ENCODE peak calls at places on chromosomes 4 and X, in six cellular contexts. J, Y, U, W, E and I are unnamed samples.

GRCh38 chr4:179278647-179279046 is 1836.4 kb upstream of the AGA start:
- DNase-seq in E (no peak), U (no peak), W (no peak), J (no peak), Y (no peak), I (no peak)

GRCh38 chrX:15985937-15986336 is 131.3 kb upstream of the AP1S2 start:
- DNase-seq in J (no peak), Y (no peak), E (no peak), U (peak), W (no peak), I (no peak)

GRCh38 chr4:185779520-185779919 is 32.5 kb downstream of the SORBS2 start:
- DNase-seq in J (no peak), E (peak), Y (no peak), U (no peak), W (no peak), I (no peak)

GRCh38 chr4:26916195-26916594 is 55.6 kb downstream of the STIM2 start:
- DNase-seq in W (peak), E (no peak), U (no peak), Y (no peak), J (no peak), I (peak)

GRCh38 chr4:127047930-127048329 is 584.8 kb upstream of the INTU start:
- DNase-seq in U (no peak), E (no peak), J (no peak), W (peak), Y (no peak), I (peak)

GRCh38 chr4:160810415-160810814 is 1353.4 kb downstream of the FSTL5 start:
- DNase-seq in J (no peak), U (no peak), E (no peak), Y (no peak), W (no peak), I (no peak)

GRCh38 chr4:19947349-19947748 is 304.4 kb upstream of the SLIT2 start:
- DNase-seq in U (no peak), Y (no peak), W (peak), J (no peak), E (peak), I (peak)

GRCh38 chr4:159398236-159398638 is 295.4 kb downstream of the RAPGEF2 start:
- DNase-seq in Y (no peak), W (peak), J (no peak), E (no peak), U (no peak), I (no peak)

GRCh38 chr4:88674565-88674964 is 23.1 kb downstream of the NAP1L5 start:
- DNase-seq in J (no peak), U (no peak), Y (no peak), E (no peak), W (peak), I (peak)

GRCh38 chr4:100494166-100494565 is 23.7 kb downstream of the EMCN start:
- DNase-seq in Y (no peak), E (no peak), U (no peak), J (no peak), W (peak), I (peak)

GRCh38 chrX:2311483-2311882 is 189.3 kb downstream of the DHRSX start:
- DNase-seq in J (no peak), W (no peak), Y (no peak), E (no peak), U (no peak), I (no peak)

GRCh38 chr4:27397886-27398285 is 537.2 kb downstream of the STIM2 start:
- DNase-seq in Y (no peak), W (peak), E (no peak), J (no peak), U (no peak), I (peak)

GRCh38 chrX:9873952-9874351 is 87.7 kb downstream of the SHROOM2 start:
- DNase-seq in J (peak), E (no peak), U (peak), Y (no peak), W (peak), I (no peak)

GRCh38 chr4:41285202-41285876 is 28.6 kb downstream of the UCHL1 start:
- DNase-seq in Y (no peak), U (no peak), E (no peak), W (no peak), J (no peak), I (peak)

GRCh38 chr4:40916218-40916555 is 166.4 kb downstream of the NSUN7 start:
- DNase-seq in Y (peak), E (peak), U (no peak), J (no peak), W (peak), I (peak)

GRCh38 chrX:103376118-103376978 is at the start of gene BEX3:
- DNase-seq in U (no peak), W (peak), J (peak), E (peak), Y (peak), I (peak)

GRCh38 chrX:139204903-139205667 is 325.5 kb upstream of the F9 start:
- DNase-seq in W (no peak), Y (no peak), E (no peak), U (no peak), J (peak), I (peak)

GRCh38 chr4:33073811-33074210 is 2353.6 kb downstream of the PCDH7 start:
- DNase-seq in U (no peak), W (peak), Y (no peak), E (no peak), J (no peak), I (peak)

GRCh38 chrX:124274438-124275166 is 57.9 kb upstream of the TEX13D start:
- DNase-seq in J (no peak), Y (no peak), W (no peak), E (no peak), U (peak), I (no peak)

GRCh38 chr4:41575207-41575606 is 37.2 kb downstream of the LIMCH1 start:
- DNase-seq in W (no peak), J (no peak), E (no peak), U (no peak), Y (no peak), I (no peak)

GRCh38 chr4:13036841-13037240 is 447.3 kb downstream of the RAB28 start:
- DNase-seq in Y (no peak), E (no peak), W (no peak), J (no peak), U (no peak), I (no peak)

GRCh38 chrX:107978707-107979307 is 3.4 kb downstream of the TEX13B start:
- DNase-seq in U (peak), Y (no peak), J (no peak), W (peak), E (peak), I (peak)

GRCh38 chr4:1231637-1232360 is 17.1 kb downstream of the CTBP1 start:
- DNase-seq in U (no peak), J (no peak), Y (no peak), W (no peak), E (peak), I (no peak)

GRCh38 chrX:110750526-110751189 is 45.0 kb downstream of the CHRDL1 start:
- DNase-seq in W (no peak), Y (no peak), U (no peak), E (no peak), J (no peak), I (no peak)

GRCh38 chrX:110746014-110746413 is 49.6 kb downstream of the CHRDL1 start:
- DNase-seq in Y (no peak), E (no peak), J (no peak), W (no peak), U (no peak), I (no peak)

GRCh38 chrX:110743679-110744340 is 51.8 kb downstream of the CHRDL1 start:
- DNase-seq in J (no peak), Y (no peak), U (no peak), E (no peak), W (peak), I (peak)

GRCh38 chrX:110745288-110745687 is 50.3 kb downstream of the CHRDL1 start:
- DNase-seq in J (no peak), Y (no peak), W (no peak), U (no peak), E (no peak), I (no peak)

DNA sequence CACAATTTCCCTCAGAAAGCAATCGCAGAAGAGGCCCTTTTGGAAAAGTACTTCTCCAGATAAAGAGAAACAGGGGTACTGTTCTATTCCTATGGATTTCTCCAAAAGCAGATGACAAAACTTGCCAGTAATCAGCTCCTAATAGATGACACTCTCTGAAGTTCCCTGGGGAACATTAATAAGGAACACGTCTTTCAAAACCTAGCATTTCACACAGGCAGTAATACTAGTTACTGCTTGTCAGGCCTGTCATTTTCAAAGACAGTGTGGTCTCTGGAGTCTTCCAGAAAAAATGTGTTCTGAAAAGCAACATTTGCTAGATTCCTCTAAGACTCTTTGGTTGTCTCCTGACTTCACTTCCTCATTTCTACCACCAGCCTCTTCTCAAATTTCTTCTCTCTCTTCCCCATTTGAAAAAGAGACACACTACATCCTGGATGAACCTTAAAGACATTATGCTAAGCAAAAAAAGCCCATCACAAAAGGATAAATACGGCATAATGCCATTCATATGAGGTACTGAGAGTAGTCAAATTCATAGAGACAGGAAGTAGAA is 47.3 kb downstream of the CHRDL1 start:
- DNase-seq in U (peak), W (no peak), Y (no peak), J (no peak), E (no peak), I (no peak)
- H3K4me3 ChIP-seq in U (no peak), W (no peak), Y (no peak), J (no peak), E (no peak), I (no peak)

GRCh38 chrX:94576367-94577004 is 902.5 kb downstream of the FAM133A start:
- DNase-seq in W (no peak), Y (no peak), J (no peak), U (peak), E (no peak), I (no peak)
- TF ChIP-seq CTCF in W (peak), Y (no peak), J (no peak), U (no peak), E (peak), I (peak)

GRCh38 chrX:54494166-54494969 is 1.7 kb downstream of the FGD1 start:
- DNase-seq in Y (no peak), J (no peak), W (no peak), U (no peak), E (peak), I (peak)
- H3K4me3 ChIP-seq in Y (peak), J (peak), W (peak), U (no peak), E (peak), I (peak)

GRCh38 chr4:21514022-21514421 is 434.6 kb downstream of the KCNIP4 start:
- DNase-seq in Y (no peak), U (no peak), E (no peak), J (no peak), W (no peak), I (no peak)

GRCh38 chr4:21522296-21522695 is 426.3 kb downstream of the KCNIP4 start:
- DNase-seq in W (no peak), U (no peak), J (no peak), Y (no peak), E (no peak), I (no peak)

GRCh38 chr4:21512351-21512750 is 436.2 kb downstream of the KCNIP4 start:
- DNase-seq in J (no peak), E (no peak), U (peak), W (peak), Y (no peak), I (peak)

GRCh38 chr4:21517460-21517859 is 431.1 kb downstream of the KCNIP4 start:
- DNase-seq in U (no peak), W (no peak), J (no peak), E (no peak), Y (no peak), I (no peak)
- TF ChIP-seq CTCF in U (no peak), W (no peak), J (no peak), E (no peak), Y (no peak), I (no peak)

DNA sequence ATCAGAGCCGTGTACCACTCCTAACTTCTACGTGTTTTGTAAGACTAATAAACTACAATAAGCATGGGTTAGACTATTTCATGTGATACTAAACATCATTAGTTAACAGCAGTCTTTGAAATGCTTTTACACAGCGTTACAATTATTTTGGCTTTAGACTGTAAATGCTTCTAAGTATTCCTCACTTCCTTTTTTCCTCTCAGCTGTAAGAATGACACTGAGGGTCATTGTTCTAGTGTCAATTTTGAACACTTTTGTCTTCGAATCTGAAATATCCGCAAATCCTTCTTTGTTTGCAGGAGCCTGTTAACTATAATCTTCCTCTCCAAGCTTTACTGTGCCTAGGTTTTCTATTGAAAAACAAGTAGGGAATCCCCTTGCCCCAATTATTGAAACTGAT is 1.5 kb downstream of the ABCE1 start:
- DNase-seq in J (no peak), Y (no peak), U (peak), W (peak), E (no peak), I (peak)
- H3K4me3 ChIP-seq in J (peak), Y (peak), U (peak), W (peak), E (peak), I (peak)

GRCh38 chr4:23934223-23934622 is 44.4 kb upstream of the PPARGC1A start:
- DNase-seq in E (no peak), Y (no peak), J (no peak), W (no peak), U (peak), I (no peak)

GRCh38 chr4:23932935-23933334 is 43.1 kb upstream of the PPARGC1A start:
- DNase-seq in J (no peak), U (no peak), W (peak), E (no peak), Y (no peak), I (peak)

GRCh38 chr4:23930750-23931488 is 41.1 kb upstream of the PPARGC1A start:
- DNase-seq in J (peak), Y (peak), W (no peak), U (no peak), E (no peak), I (no peak)

GRCh38 chr4:23931489-23931830 is 41.6 kb upstream of the PPARGC1A start:
- DNase-seq in E (no peak), W (no peak), U (no peak), J (no peak), Y (no peak), I (no peak)

GRCh38 chr4:23932186-23932585 is 42.3 kb upstream of the PPARGC1A start:
- DNase-seq in J (no peak), W (no peak), U (no peak), E (no peak), Y (no peak), I (no peak)
- TF ChIP-seq CTCF in J (no peak), W (no peak), U (no peak), E (no peak), Y (no peak), I (no peak)

DNA sequence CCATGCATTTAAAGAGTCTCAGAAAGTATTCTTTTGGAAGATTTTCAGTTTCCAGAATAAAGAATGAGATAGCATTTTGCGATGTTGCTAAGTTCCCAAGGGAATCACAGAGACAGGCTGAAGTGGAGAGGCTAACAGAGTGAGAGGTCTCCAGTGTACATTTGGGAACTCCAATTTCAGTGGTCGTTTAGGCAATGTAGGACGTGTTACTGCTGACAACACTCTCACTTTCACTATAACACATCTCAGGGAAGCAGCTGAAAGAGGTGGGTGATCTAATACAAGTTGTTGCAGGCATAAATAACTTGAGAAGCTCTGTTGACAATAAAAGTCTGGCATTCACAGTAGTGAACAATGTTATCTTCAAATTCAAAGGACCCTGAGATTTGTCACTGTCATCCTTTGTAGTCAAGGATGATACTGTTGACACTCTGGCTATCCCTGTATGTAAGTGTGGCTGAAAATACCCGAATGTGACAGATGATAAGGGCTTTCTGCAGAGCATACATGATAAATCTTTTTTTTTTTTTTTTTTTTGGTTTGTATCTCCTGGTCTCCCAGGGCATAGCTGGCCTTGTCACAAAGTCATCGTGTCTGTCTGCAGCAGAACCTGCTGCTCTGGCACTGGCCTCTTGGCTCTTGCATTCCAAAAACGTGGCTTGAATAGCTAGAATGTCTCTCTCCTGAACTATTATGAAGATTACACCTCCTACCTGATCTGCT is 50.2 kb upstream of the SCRG1 start:
- DNase-seq in Y (no peak), E (no peak), U (no peak), J (no peak), W (peak), I (no peak)
- H3K4me3 ChIP-seq in Y (no peak), E (peak), U (no peak), J (no peak), W (no peak), I (peak)